ENCODE peak calls at places on chromosomes 3 and 15, in nine cellular contexts. N is psoas muscle, E is dermis blood vessel endothelial cell, O is astrocyte, U is HTR-8/SVneo, D is body of pancreas, P is amygdala, J is IMR-90, R is GM20000. C is an unnamed sample.

GRCh38 chr3:178289544-178290160 is 246.6 kb upstream of the KCNMB2 start:
- DNase-seq in O (no peak), J (peak; percentile 32), E (peak; percentile 10), R (no peak), P (no peak), D (no peak), N (peak; percentile 57), U (no peak), C (no peak)

GRCh38 chr3:85148056-85148455 is 189.3 kb downstream of the CADM2 start:
- DNase-seq in O (no peak), D (no peak), E (no peak), P (no peak), R (no peak), J (no peak), U (no peak), N (no peak), C (no peak)

GRCh38 chr3:141876891-141877561 is 583 bp downstream of the ATP1B3 start:
- DNase-seq in U (no peak), N (peak; percentile 63), J (peak; percentile 33), D (peak; percentile 48), R (peak; percentile 67), P (peak; percentile 47), E (peak; percentile 58), O (peak; percentile 40), C (no peak)

GRCh38 chr3:168165390-168166269 is 69.9 kb upstream of the GOLIM4 start:
- DNase-seq in N (no peak), U (peak; percentile 61), J (peak; percentile 76), P (peak; percentile 80), E (peak; percentile 84), O (peak; percentile 45), D (peak; percentile 70), R (peak; percentile 60), C (no peak)

GRCh38 chr15:66711886-66712285 is 9.8 kb downstream of the SMAD6 start:
- DNase-seq in O (peak; percentile 30), D (no peak), J (no peak), U (no peak), N (no peak), P (no peak), E (no peak), R (no peak), C (no peak)

GRCh38 chr3:55013145-55013544 is 85.3 kb upstream of the LRTM1 start:
- DNase-seq in N (no peak), J (peak; percentile 45), O (no peak), E (no peak), U (peak; percentile 30), P (no peak), R (no peak), D (no peak), C (no peak)

GRCh38 chr15:67067930-67068542 is 2.6 kb downstream of the SMAD3 start:
- DNase-seq in D (no peak), R (peak; percentile 57), J (peak; percentile 32), O (no peak), E (no peak), N (no peak), P (no peak), U (no peak), C (no peak)

GRCh38 chr3:150132101-150132749 is 161.5 kb upstream of the PFN2 start:
- DNase-seq in P (no peak), D (no peak), N (no peak), J (no peak), U (no peak), E (no peak), O (no peak), R (peak; percentile 23), C (no peak)

GRCh38 chr3:171088984-171089754 is 62.6 kb upstream of the SLC2A2 start:
- DNase-seq in N (no peak), U (peak; percentile 38), R (no peak), O (peak; percentile 99), D (no peak), J (peak; percentile 95), P (no peak), E (peak; percentile 82), C (no peak)

GRCh38 chr3:49296781-49297420 is 19.9 kb upstream of the C3orf62 start:
- DNase-seq in P (no peak), O (no peak), R (no peak), N (peak; percentile 72), U (no peak), E (no peak), D (peak; percentile 21), J (no peak), C (no peak)

GRCh38 chr15:33279613-33280205 is 31.1 kb upstream of the RYR3 start:
- DNase-seq in R (no peak), P (no peak), N (no peak), D (no peak), U (no peak), O (peak; percentile 44), E (peak; percentile 38), J (no peak), C (no peak)

GRCh38 chr15:89068325-89068784 is 19.9 kb upstream of the ABHD2 start:
- DNase-seq in J (peak; percentile 98), N (no peak), U (peak; percentile 34), O (peak; percentile 99), D (no peak), R (peak; percentile 46), E (no peak), P (no peak), C (no peak)

GRCh38 chr15:78671626-78672211 is 30.7 kb upstream of the CHRNB4 start:
- DNase-seq in E (peak; percentile 13), J (no peak), P (no peak), D (no peak), N (peak; percentile 51), O (no peak), R (no peak), U (no peak), C (no peak)

GRCh38 chr3:61199843-61200242 is 51.4 kb downstream of the FHIT start:
- DNase-seq in R (no peak), E (no peak), J (no peak), O (no peak), D (no peak), N (no peak), P (no peak), U (no peak), C (no peak)

GRCh38 chr3:39990532-39990931 is 181.1 kb downstream of the MYRIP start:
- DNase-seq in O (peak; percentile 12), D (peak; percentile 28), R (peak; percentile 41), N (no peak), J (peak; percentile 3), P (no peak), U (peak; percentile 3), E (peak; percentile 85), C (no peak)

GRCh38 chr3:18556001-18556408 is 130.9 kb upstream of the SATB1 start:
- DNase-seq in D (no peak), N (no peak), O (no peak), R (no peak), U (no peak), P (no peak), J (no peak), E (no peak), C (no peak)

GRCh38 chr3:127077068-127077467 is 94.2 kb downstream of the PLXNA1 start:
- DNase-seq in U (no peak), E (no peak), O (no peak), N (no peak), R (no peak), J (no peak), P (no peak), D (no peak), C (no peak)

GRCh38 chr3:122577409-122578028 is at the start of gene PARP15:
- DNase-seq in U (no peak), N (peak; percentile 49), O (no peak), P (no peak), D (no peak), R (peak; percentile 53), E (peak; percentile 37), J (no peak), C (no peak)

GRCh38 chr3:60743631-60744164 is 507.6 kb downstream of the FHIT start:
- DNase-seq in U (no peak), O (no peak), R (no peak), N (no peak), P (no peak), D (no peak), E (no peak), J (no peak), C (no peak)